ENCODE peak calls at places on chromosomes 2 and 18, in four cellular contexts. I is brain microvascular endothelial cell, E is AG04450, N is mesothelial cell of epicardium. G is an unnamed sample.
A peak's percentile ranks its signal among the peaks of the same experiment; 100 is the strongest.

GRCh38 chr18:7567487-7568425 is 640 bp downstream of the PTPRM start:
- DNase-seq in I (peak; percentile 58), E (no peak), N (peak; percentile 74), G (peak; percentile 22)

GRCh38 chr2:23118313-23118712 is 266.7 kb upstream of the KLHL29 start:
- DNase-seq in I (no peak), E (no peak), N (no peak), G (no peak)

GRCh38 chr2:47520302-47520630 is 117.3 kb downstream of the MSH2 start:
- DNase-seq in I (no peak), E (no peak), N (no peak), G (no peak)

GRCh38 chr18:44742741-44743311 is 62.1 kb downstream of the SETBP1 start:
- DNase-seq in I (peak; percentile 18), E (peak; percentile 4), N (no peak), G (peak; percentile 37)

GRCh38 chr2:219560037-219560892 is 11.1 kb downstream of the OBSL1 start:
- DNase-seq in I (no peak), E (no peak), N (no peak), G (no peak)

GRCh38 chr2:501667-502066 is 175.5 kb downstream of the TMEM18 start:
- DNase-seq in I (no peak), E (no peak), N (no peak), G (no peak)

GRCh38 chr2:45698538-45698937 is 47.1 kb downstream of the PRKCE start:
- DNase-seq in I (no peak), E (no peak), N (no peak), G (no peak)

GRCh38 chr2:43071629-43072550 is 154.5 kb downstream of the ZFP36L2 start:
- DNase-seq in I (no peak), E (no peak), N (no peak), G (no peak)

GRCh38 chr2:190695739-190696138 is 46.9 kb downstream of the NAB1 start:
- DNase-seq in I (no peak), E (no peak), N (no peak), G (no peak)

GRCh38 chr2:47272031-47272864 is 117.1 kb upstream of the STPG4 start:
- DNase-seq in I (no peak), E (no peak), N (peak; percentile 83), G (peak; percentile 47)

GRCh38 chr2:143629344-143629743 is 500.1 kb downstream of the ARHGAP15 start:
- DNase-seq in I (peak; percentile 53), E (no peak), N (no peak), G (no peak)

GRCh38 chr2:97701186-97701585 is 12.2 kb upstream of the ZAP70 start:
- DNase-seq in I (no peak), E (no peak), N (peak; percentile 33), G (no peak)

DNA sequence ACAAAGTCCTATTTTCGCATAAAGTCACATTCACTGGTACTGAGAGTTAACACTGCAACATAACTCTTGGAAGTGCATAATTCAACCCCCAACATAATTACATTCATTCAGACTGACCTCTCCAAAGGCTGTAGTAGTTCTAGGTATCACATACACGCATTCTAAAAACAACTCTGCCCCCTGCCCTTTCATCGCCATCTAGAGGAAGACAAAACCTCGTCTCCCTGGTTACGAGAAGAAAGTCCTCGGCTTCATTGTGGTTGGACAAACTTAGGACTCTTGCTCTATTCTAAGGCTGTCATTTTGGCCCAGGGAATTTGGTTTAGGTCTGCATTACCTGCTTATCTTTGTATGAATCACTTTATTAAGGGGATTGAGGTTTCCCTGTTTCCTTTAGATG is 215.3 kb upstream of the NRXN1 start:
- DNase-seq in I (no peak), E (no peak), N (no peak), G (no peak)
- TF ChIP-seq CTCF in I (no peak), E (no peak), N (no peak), G (no peak)

GRCh38 chr2:88903744-88904353 is 212.4 kb downstream of the RPIA start:
- DNase-seq in I (peak; percentile 9), E (no peak), N (no peak), G (no peak)
- TF ChIP-seq CTCF in I (peak; percentile 74), E (peak; percentile 76), N (peak; percentile 49), G (peak; percentile 50)

DNA sequence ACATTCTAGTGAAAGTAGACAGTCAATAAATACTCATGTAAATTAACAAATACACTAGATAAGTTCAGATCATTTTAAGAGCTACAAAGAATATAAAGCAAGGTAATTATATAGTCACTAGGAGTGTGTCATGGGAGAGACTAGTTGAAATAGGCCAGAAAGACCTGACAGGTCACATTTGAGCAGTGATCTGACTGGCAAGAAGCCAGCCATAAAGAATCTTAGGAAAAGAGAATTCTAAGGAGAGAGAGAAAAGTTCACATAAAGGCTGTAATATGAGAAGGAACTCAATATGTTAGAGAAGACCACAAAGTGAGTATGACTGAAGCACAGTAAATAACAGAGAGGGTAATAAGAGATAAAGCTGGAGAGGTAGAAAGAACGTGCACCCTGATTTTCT is 31.2 kb downstream of the VSNL1 start:
- DNase-seq in I (no peak), E (no peak), N (no peak), G (no peak)
- TF ChIP-seq CTCF in I (no peak), E (no peak), N (no peak), G (no peak)

DNA sequence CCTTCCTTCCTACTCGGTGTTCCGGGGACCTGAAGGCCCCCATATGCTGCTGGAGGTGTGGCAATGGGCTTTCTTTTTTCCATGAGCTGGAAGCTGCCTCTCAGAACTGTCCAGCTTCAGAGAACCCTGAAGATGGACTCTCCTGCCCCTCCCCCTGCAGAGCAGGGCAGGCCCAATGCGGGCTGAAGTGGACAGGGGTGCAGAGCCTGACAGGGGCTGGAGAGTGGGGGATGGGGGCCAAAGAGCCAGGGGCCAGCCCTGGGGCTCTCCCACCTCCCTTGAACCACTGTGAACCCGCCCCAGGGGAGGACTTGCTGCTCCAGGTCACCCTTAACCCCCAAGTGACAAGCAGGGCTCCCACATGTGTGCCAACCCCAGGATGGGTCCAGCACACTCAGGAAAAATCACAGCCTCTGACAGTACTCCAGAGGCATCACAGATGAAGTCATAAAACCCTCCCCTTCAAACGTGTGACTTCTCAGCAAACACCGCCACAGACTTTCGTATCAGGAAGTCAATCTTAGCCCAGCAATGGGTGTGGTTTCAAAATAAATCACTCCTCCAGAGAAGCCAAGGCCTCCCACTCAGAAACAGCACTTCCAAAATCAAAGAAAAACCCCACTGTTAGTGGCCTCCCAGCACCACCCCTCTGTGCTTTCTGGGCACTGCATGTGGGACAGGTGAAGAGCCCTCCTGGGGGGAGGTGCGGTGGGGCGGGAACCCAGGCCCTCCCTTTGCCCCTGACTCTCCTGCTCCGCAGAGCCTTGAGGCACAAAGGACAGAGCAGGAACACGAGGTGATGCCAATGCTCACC is 135.8 kb downstream of the HDAC4 start:
- DNase-seq in I (peak; percentile 59), E (no peak), N (no peak), G (no peak)
- TF ChIP-seq CTCF in I (no peak), E (no peak), N (no peak), G (no peak)